ENCODE peak calls at places on chromosomes 1 and 21, in nine cellular contexts. G is epithelial cell of esophagus; Z is caudate nucleus; J is cardiac fibroblast; N is WTC11; V is MCF 10A; O is stimulated activated CD4-positive, alpha-beta T cell treated with anti-CD3 and anti-CD28 coated beads, Interleukin-15, amount 100 ng/mL, for 1 hour; W is globus pallidus; B is GM12892. Q is an unnamed sample.

GRCh38 chr1:59360729-59361128 is 63.8 kb downstream of the FGGY start:
- DNase-seq in G (no peak), Z (no peak), J (no peak), N (no peak), V (no peak), O (no peak), W (no peak), B (no peak), Q (no peak)

GRCh38 chr1:47693115-47693514 is 255.3 kb downstream of the FOXD2 start:
- DNase-seq in G (no peak), Z (no peak), J (no peak), N (no peak), V (no peak), O (no peak), W (no peak), B (no peak), Q (no peak)

GRCh38 chr1:30695481-30695880 is 27.9 kb downstream of the MATN1 start:
- DNase-seq in G (no peak), Z (no peak), J (no peak), N (no peak), V (no peak), O (no peak), W (no peak), B (no peak), Q (no peak)

GRCh38 chr21:34261841-34262832 is 101.7 kb upstream of the KCNE2 start:
- DNase-seq in G (no peak), Z (no peak), J (no peak), N (no peak), V (no peak), O (no peak), W (no peak), B (no peak), Q (no peak)

GRCh38 chr1:183126528-183126927 is 59.5 kb upstream of the LAMC2 start:
- DNase-seq in G (no peak), Z (no peak), J (peak; percentile 72), N (no peak), V (no peak), O (no peak), W (no peak), B (no peak), Q (peak; percentile 86)

GRCh38 chr1:87961992-87962391 is 633.3 kb downstream of the LMO4 start:
- DNase-seq in G (peak; percentile 81), Z (no peak), J (peak; percentile 52), N (no peak), V (peak; percentile 9), O (no peak), W (no peak), B (no peak), Q (peak; percentile 67)

GRCh38 chr1:20390589-20391331 is 95.2 kb downstream of the CAMK2N1 start:
- DNase-seq in G (no peak), Z (no peak), J (no peak), N (no peak), V (peak; percentile 64), O (no peak), W (no peak), B (no peak), Q (peak; percentile 8)

GRCh38 chr21:15660424-15660805 is 69.4 kb upstream of the USP25 start:
- DNase-seq in G (no peak), Z (no peak), J (no peak), N (no peak), V (no peak), O (no peak), W (no peak), B (no peak), Q (no peak)

GRCh38 chr1:197928849-197929336 is 11.7 kb downstream of the LHX9 start:
- DNase-seq in G (no peak), Z (no peak), J (no peak), N (no peak), V (no peak), O (no peak), W (no peak), B (no peak), Q (no peak)

GRCh38 chr1:154483941-154484803 is 17.8 kb upstream of the TDRD10 start:
- DNase-seq in G (peak; percentile 73), Z (no peak), J (peak; percentile 87), N (no peak), V (peak; percentile 79), O (no peak), W (no peak), B (no peak), Q (peak; percentile 90)

GRCh38 chr1:67768480-67768879 is 64.8 kb downstream of the GNG12 start:
- DNase-seq in G (no peak), Z (no peak), J (no peak), N (no peak), V (no peak), O (no peak), W (no peak), B (no peak), Q (no peak)

GRCh38 chr1:213070399-213070798 is 19.4 kb downstream of the RPS6KC1 start:
- DNase-seq in G (peak; percentile 44), Z (no peak), J (peak; percentile 84), N (no peak), V (peak; percentile 72), O (no peak), W (no peak), B (no peak), Q (peak; percentile 68)

GRCh38 chr1:94725566-94725965 is 94.6 kb upstream of the SLC44A3 start:
- DNase-seq in G (peak; percentile 79), Z (no peak), J (no peak), N (no peak), V (peak; percentile 54), O (no peak), W (no peak), B (no peak), Q (peak; percentile 45)

GRCh38 chr1:172497230-172497629 is 35.7 kb upstream of the SUCO start:
- DNase-seq in G (peak; percentile 62), Z (no peak), J (peak; percentile 48), N (peak; percentile 37), V (peak; percentile 76), O (no peak), W (no peak), B (no peak), Q (peak; percentile 60)

GRCh38 chr1:109782927-109783326 is 19.2 kb upstream of the EPS8L3 start:
- DNase-seq in G (no peak), Z (no peak), J (no peak), N (no peak), V (no peak), O (no peak), W (no peak), B (no peak), Q (no peak)

GRCh38 chr21:32739946-32740345 is 12.1 kb upstream of the SYNJ1 start:
- DNase-seq in G (no peak), Z (no peak), J (no peak), N (no peak), V (no peak), O (no peak), W (no peak), B (no peak), Q (no peak)

GRCh38 chr1:117857434-117857833 is 72.0 kb downstream of the GDAP2 start:
- DNase-seq in G (peak; percentile 9), Z (no peak), J (no peak), N (no peak), V (peak; percentile 10), O (no peak), W (no peak), B (no peak), Q (no peak)

GRCh38 chr1:226882187-226882586 is 11.8 kb downstream of the PSEN2 start:
- DNase-seq in G (no peak), Z (no peak), J (no peak), N (no peak), V (no peak), O (no peak), W (no peak), B (no peak), Q (peak; percentile 9)

GRCh38 chr1:62800825-62801306 is 16.9 kb downstream of the ATG4C start:
- DNase-seq in G (no peak), Z (no peak), J (peak; percentile 21), N (no peak), V (no peak), O (no peak), W (peak; percentile 51), B (peak; percentile 29), Q (peak; percentile 71)

GRCh38 chr1:186864296-186864695 is 35.5 kb downstream of the PLA2G4A start:
- DNase-seq in G (no peak), Z (no peak), J (no peak), N (no peak), V (no peak), O (no peak), W (no peak), B (no peak), Q (no peak)

GRCh38 chr1:37999434-38000232 is 5.7 kb downstream of the FHL3 start:
- DNase-seq in G (no peak), Z (no peak), J (peak; percentile 81), N (no peak), V (peak; percentile 30), O (no peak), W (no peak), B (no peak), Q (peak; percentile 65)

GRCh38 chr21:34949499-34949898 is 99.6 kb downstream of the RUNX1 start:
- DNase-seq in G (no peak), Z (peak; percentile 38), J (no peak), N (no peak), V (no peak), O (no peak), W (no peak), B (no peak), Q (no peak)

GRCh38 chr1:46183119-46183842 is 7.0 kb upstream of the P3R3URF start:
- DNase-seq in G (peak; percentile 99), Z (peak; percentile 20), J (peak; percentile 91), N (no peak), V (peak; percentile 100), O (no peak), W (no peak), B (no peak), Q (peak; percentile 92)

GRCh38 chr21:42097860-42098259 is 26.7 kb downstream of the UMODL1 start:
- DNase-seq in G (peak; percentile 97), Z (no peak), J (peak; percentile 90), N (no peak), V (peak; percentile 93), O (no peak), W (no peak), B (no peak), Q (peak; percentile 98)

GRCh38 chr1:45802343-45803298 is 791 bp upstream of the MAST2 start:
- DNase-seq in G (peak; percentile 87), Z (no peak), J (peak; percentile 93), N (peak; percentile 40), V (peak; percentile 90), O (no peak), W (peak; percentile 35), B (peak; percentile 41), Q (peak; percentile 99)